ENCODE peak calls at places on chromosomes 16 and 17, in nine cellular contexts. One of them, this sample, is unnamed.
A peak's percentile ranks its signal among the peaks of the same experiment; 100 is the strongest.

GRCh38 chr17:80961516-80961915 is 30.1 kb upstream of the CHMP6 start:
- DNase-seq in AG09319: no peak
- DNase-seq in HFFc6: no peak
- DNase-seq in fibroblast of mammary gland: no peak
- DNase-seq in aorta: no peak
- DNase-seq in lung microvascular endothelial cell: no peak
- DNase-seq in left colon: no peak
- DNase-seq in anterior cingulate cortex: no peak
- DNase-seq in choroid plexus epithelial cell: no peak
- DNase-seq in this sample: no peak

GRCh38 chr16:89404561-89404960 is 85.8 kb downstream of the ANKRD11 start:
- DNase-seq in AG09319: no peak
- DNase-seq in HFFc6: no peak
- DNase-seq in fibroblast of mammary gland: no peak
- DNase-seq in aorta: no peak
- DNase-seq in lung microvascular endothelial cell: no peak
- DNase-seq in left colon: peak; percentile 61
- DNase-seq in anterior cingulate cortex: no peak
- DNase-seq in choroid plexus epithelial cell: no peak
- DNase-seq in this sample: no peak

GRCh38 chr17:77286641-77287431 is 146.1 kb downstream of the SEC14L1 start:
- DNase-seq in AG09319: no peak
- DNase-seq in HFFc6: peak; percentile 50
- DNase-seq in fibroblast of mammary gland: no peak
- DNase-seq in aorta: peak; percentile 74
- DNase-seq in lung microvascular endothelial cell: peak; percentile 92
- DNase-seq in left colon: peak; percentile 80
- DNase-seq in anterior cingulate cortex: no peak
- DNase-seq in choroid plexus epithelial cell: peak; percentile 55
- DNase-seq in this sample: no peak

GRCh38 chr17:15483416-15483815 is 16.0 kb upstream of the CDRT4 start:
- DNase-seq in AG09319: no peak
- DNase-seq in HFFc6: no peak
- DNase-seq in fibroblast of mammary gland: no peak
- DNase-seq in aorta: no peak
- DNase-seq in lung microvascular endothelial cell: no peak
- DNase-seq in left colon: no peak
- DNase-seq in anterior cingulate cortex: no peak
- DNase-seq in choroid plexus epithelial cell: no peak
- DNase-seq in this sample: no peak

GRCh38 chr16:30335598-30336474 is 19.3 kb downstream of the CD2BP2 start:
- DNase-seq in AG09319: no peak
- DNase-seq in HFFc6: peak; percentile 19
- DNase-seq in fibroblast of mammary gland: peak; percentile 26
- DNase-seq in aorta: no peak
- DNase-seq in lung microvascular endothelial cell: no peak
- DNase-seq in left colon: peak; percentile 35
- DNase-seq in anterior cingulate cortex: no peak
- DNase-seq in choroid plexus epithelial cell: peak; percentile 40
- DNase-seq in this sample: no peak

GRCh38 chr17:28792877-28793666 is 49.3 kb downstream of the TRAF4 start:
- DNase-seq in AG09319: no peak
- DNase-seq in HFFc6: no peak
- DNase-seq in fibroblast of mammary gland: no peak
- DNase-seq in aorta: no peak
- DNase-seq in lung microvascular endothelial cell: no peak
- DNase-seq in left colon: no peak
- DNase-seq in anterior cingulate cortex: no peak
- DNase-seq in choroid plexus epithelial cell: peak; percentile 49
- DNase-seq in this sample: no peak

GRCh38 chr16:31135535-31136286 is at the start of gene PRSS8:
- DNase-seq in AG09319: no peak
- DNase-seq in HFFc6: no peak
- DNase-seq in fibroblast of mammary gland: no peak
- DNase-seq in aorta: no peak
- DNase-seq in lung microvascular endothelial cell: no peak
- DNase-seq in left colon: peak; percentile 94
- DNase-seq in anterior cingulate cortex: no peak
- DNase-seq in choroid plexus epithelial cell: no peak
- DNase-seq in this sample: no peak

GRCh38 chr17:36503456-36504155 is 17.1 kb downstream of the ZNHIT3 start:
- DNase-seq in AG09319: no peak
- DNase-seq in HFFc6: no peak
- DNase-seq in fibroblast of mammary gland: no peak
- DNase-seq in aorta: no peak
- DNase-seq in lung microvascular endothelial cell: no peak
- DNase-seq in left colon: no peak
- DNase-seq in anterior cingulate cortex: no peak
- DNase-seq in choroid plexus epithelial cell: no peak
- DNase-seq in this sample: no peak

GRCh38 chr16:22633794-22634193 is 123.1 kb downstream of the NPIPB5 start:
- DNase-seq in AG09319: no peak
- DNase-seq in HFFc6: no peak
- DNase-seq in fibroblast of mammary gland: no peak
- DNase-seq in aorta: no peak
- DNase-seq in lung microvascular endothelial cell: no peak
- DNase-seq in left colon: no peak
- DNase-seq in anterior cingulate cortex: no peak
- DNase-seq in choroid plexus epithelial cell: no peak
- DNase-seq in this sample: no peak

GRCh38 chr17:61536417-61536955 is 54.5 kb downstream of the NACA2 start:
- DNase-seq in AG09319: no peak
- DNase-seq in HFFc6: no peak
- DNase-seq in fibroblast of mammary gland: peak; percentile 5
- DNase-seq in aorta: no peak
- DNase-seq in lung microvascular endothelial cell: peak; percentile 9
- DNase-seq in left colon: no peak
- DNase-seq in anterior cingulate cortex: no peak
- DNase-seq in choroid plexus epithelial cell: peak; percentile 26
- DNase-seq in this sample: no peak

GRCh38 chr17:43578699-43579569 is 32.8 kb upstream of the ETV4 start:
- DNase-seq in AG09319: no peak
- DNase-seq in HFFc6: peak; percentile 32
- DNase-seq in fibroblast of mammary gland: peak; percentile 36
- DNase-seq in aorta: peak; percentile 64
- DNase-seq in lung microvascular endothelial cell: peak; percentile 83
- DNase-seq in left colon: no peak
- DNase-seq in anterior cingulate cortex: no peak
- DNase-seq in choroid plexus epithelial cell: peak; percentile 43
- DNase-seq in this sample: no peak

GRCh38 chr16:83586036-83586810 is 221.6 kb upstream of the HSBP1 start:
- DNase-seq in AG09319: no peak
- DNase-seq in HFFc6: no peak
- DNase-seq in fibroblast of mammary gland: no peak
- DNase-seq in aorta: no peak
- DNase-seq in lung microvascular endothelial cell: no peak
- DNase-seq in left colon: no peak
- DNase-seq in anterior cingulate cortex: no peak
- DNase-seq in choroid plexus epithelial cell: peak; percentile 13
- DNase-seq in this sample: no peak

GRCh38 chr17:36089888-36090836 is at the start of gene CCL3:
- DNase-seq in AG09319: no peak
- DNase-seq in HFFc6: no peak
- DNase-seq in fibroblast of mammary gland: no peak
- DNase-seq in aorta: peak; percentile 72
- DNase-seq in lung microvascular endothelial cell: no peak
- DNase-seq in left colon: peak; percentile 23
- DNase-seq in anterior cingulate cortex: no peak
- DNase-seq in choroid plexus epithelial cell: no peak
- DNase-seq in this sample: no peak

This sample was measured in AG04449.